ENCODE peak calls at places on chromosomes 6 and 20, in six cellular contexts. One of them, this sample, is unnamed.

GRCh38 chr6:11656486-11656885 is 118.9 kb downstream of the TMEM170B start:
- DNase-seq in ascending aorta: no peak
- DNase-seq in ovary: no peak
- DNase-seq in uterus: no peak
- DNase-seq in cardiac muscle cell: no peak
- DNase-seq in right lobe of liver: no peak
- DNase-seq in this sample: no peak

GRCh38 chr6:105646391-105646867 is 243.5 kb upstream of the PREP start:
- DNase-seq in right lobe of liver: no peak
- DNase-seq in ascending aorta: no peak
- DNase-seq in cardiac muscle cell: no peak
- DNase-seq in uterus: no peak
- DNase-seq in ovary: no peak
- DNase-seq in this sample: no peak

GRCh38 chr6:117477988-117478852 is 4.3 kb upstream of the DCBLD1 start:
- DNase-seq in cardiac muscle cell: no peak
- DNase-seq in right lobe of liver: no peak
- DNase-seq in uterus: no peak
- DNase-seq in ovary: no peak
- DNase-seq in ascending aorta: no peak
- DNase-seq in this sample: no peak

GRCh38 chr20:42276718-42277117 is 658.5 kb upstream of the CHD6 start:
- DNase-seq in cardiac muscle cell: no peak
- DNase-seq in uterus: no peak
- DNase-seq in right lobe of liver: no peak
- DNase-seq in ovary: no peak
- DNase-seq in ascending aorta: no peak
- DNase-seq in this sample: no peak

GRCh38 chr6:31922942-31923341 is 4.6 kb upstream of the C2 start:
- DNase-seq in cardiac muscle cell: peak; percentile 18
- DNase-seq in ovary: no peak
- DNase-seq in ascending aorta: no peak
- DNase-seq in right lobe of liver: no peak
- DNase-seq in uterus: no peak
- DNase-seq in this sample: no peak

GRCh38 chr6:2579241-2579761 is 171.4 kb downstream of the MYLK4 start:
- DNase-seq in right lobe of liver: no peak
- DNase-seq in cardiac muscle cell: peak; percentile 73
- DNase-seq in ascending aorta: no peak
- DNase-seq in ovary: no peak
- DNase-seq in uterus: no peak
- DNase-seq in this sample: no peak

GRCh38 chr6:12286381-12287132 is 3.6 kb upstream of the EDN1 start:
- DNase-seq in ascending aorta: no peak
- DNase-seq in uterus: no peak
- DNase-seq in ovary: no peak
- DNase-seq in right lobe of liver: no peak
- DNase-seq in cardiac muscle cell: peak; percentile 70
- DNase-seq in this sample: no peak

GRCh38 chr20:24780648-24781047 is 168.4 kb upstream of the CST7 start:
- DNase-seq in ovary: no peak
- DNase-seq in uterus: no peak
- DNase-seq in right lobe of liver: no peak
- DNase-seq in ascending aorta: peak; percentile 39
- DNase-seq in cardiac muscle cell: no peak
- DNase-seq in this sample: no peak

GRCh38 chr20:59033616-59034165 is 1.6 kb upstream of the ATP5F1E start:
- DNase-seq in ovary: no peak
- DNase-seq in uterus: no peak
- DNase-seq in cardiac muscle cell: no peak
- DNase-seq in ascending aorta: no peak
- DNase-seq in right lobe of liver: no peak
- DNase-seq in this sample: no peak
- H3K36me3 ChIP-seq in ovary: no peaks in the 10 kb centered on the region
- H3K36me3 ChIP-seq in uterus: no peaks in the 10 kb centered on the region
- H3K36me3 ChIP-seq in cardiac muscle cell: peaks cover 43% of the 10 kb centered on the region
- H3K36me3 ChIP-seq in ascending aorta: peaks cover 21% of the 10 kb centered on the region
- H3K36me3 ChIP-seq in right lobe of liver: peaks cover 28% of the 10 kb centered on the region
- H3K36me3 ChIP-seq in this sample: peaks cover 7% of the 10 kb centered on the region

GRCh38 chr6:15521516-15521915 is 141.3 kb downstream of the DTNBP1 start:
- DNase-seq in ovary: no peak
- DNase-seq in cardiac muscle cell: no peak
- DNase-seq in right lobe of liver: no peak
- DNase-seq in uterus: no peak
- DNase-seq in ascending aorta: no peak
- DNase-seq in this sample: no peak

GRCh38 chr6:15518878-15519277 is 143.9 kb downstream of the DTNBP1 start:
- DNase-seq in right lobe of liver: no peak
- DNase-seq in cardiac muscle cell: no peak
- DNase-seq in uterus: no peak
- DNase-seq in ascending aorta: no peak
- DNase-seq in ovary: no peak
- DNase-seq in this sample: no peak

GRCh38 chr6:15518057-15518456 is 144.8 kb downstream of the DTNBP1 start:
- DNase-seq in uterus: no peak
- DNase-seq in ovary: no peak
- DNase-seq in ascending aorta: no peak
- DNase-seq in right lobe of liver: no peak
- DNase-seq in cardiac muscle cell: no peak
- DNase-seq in this sample: no peak

GRCh38 chr6:15520616-15521203 is 142.1 kb downstream of the DTNBP1 start:
- DNase-seq in uterus: no peak
- DNase-seq in ascending aorta: no peak
- DNase-seq in cardiac muscle cell: no peak
- DNase-seq in right lobe of liver: no peak
- DNase-seq in ovary: no peak
- DNase-seq in this sample: no peak

DNA sequence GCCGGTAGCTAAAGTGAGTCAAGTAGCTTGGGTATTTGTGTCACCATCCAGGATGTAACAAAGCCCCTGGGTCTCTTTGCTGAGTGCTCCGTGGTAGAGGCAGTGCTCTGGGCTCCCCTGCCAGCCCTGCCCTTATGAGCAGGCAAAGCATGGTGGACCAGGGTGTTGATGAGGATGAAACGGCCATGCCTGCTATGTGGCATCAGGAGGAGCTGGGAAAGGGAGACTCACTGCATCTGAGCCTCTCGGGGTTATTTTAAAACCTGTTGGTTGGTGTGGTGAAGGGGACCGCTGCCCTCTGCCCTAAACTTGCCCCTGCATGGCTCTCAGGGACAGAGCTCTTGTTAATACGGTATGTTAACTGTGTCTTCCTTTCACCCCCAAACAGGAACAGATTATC is 143.1 kb downstream of the DTNBP1 start:
- DNase-seq in ovary: no peak
- DNase-seq in ascending aorta: no peak
- DNase-seq in cardiac muscle cell: no peak
- DNase-seq in right lobe of liver: no peak
- DNase-seq in uterus: no peak
- DNase-seq in this sample: no peak
- H3K36me3 ChIP-seq in ovary: no peaks in the 10 kb centered on the region
- H3K36me3 ChIP-seq in ascending aorta: peaks cover 41% of the 10 kb centered on the region
- H3K36me3 ChIP-seq in cardiac muscle cell: peaks cover 21% of the 10 kb centered on the region
- H3K36me3 ChIP-seq in right lobe of liver: no peaks in the 10 kb centered on the region
- H3K36me3 ChIP-seq in uterus: no peaks in the 10 kb centered on the region
- H3K36me3 ChIP-seq in this sample: no peaks in the 10 kb centered on the region

GRCh38 chr20:36526521-36527011 is 14.8 kb upstream of the MYL9 start:
- DNase-seq in right lobe of liver: no peak
- DNase-seq in ascending aorta: peak; percentile 66
- DNase-seq in ovary: peak; percentile 70
- DNase-seq in cardiac muscle cell: no peak
- DNase-seq in uterus: no peak
- DNase-seq in this sample: no peak
- H3K36me3 ChIP-seq in right lobe of liver: peaks cover 5% of the 10 kb centered on the region
- H3K36me3 ChIP-seq in ascending aorta: peaks cover 60% of the 10 kb centered on the region
- H3K36me3 ChIP-seq in ovary: no peaks in the 10 kb centered on the region
- H3K36me3 ChIP-seq in cardiac muscle cell: peaks cover 25% of the 10 kb centered on the region
- H3K36me3 ChIP-seq in uterus: no peaks in the 10 kb centered on the region
- H3K36me3 ChIP-seq in this sample: no peaks in the 10 kb centered on the region

GRCh38 chr6:35080821-35081425 is 60.2 kb downstream of the TCP11 start:
- DNase-seq in ovary: no peak
- DNase-seq in uterus: peak; percentile 11
- DNase-seq in right lobe of liver: no peak
- DNase-seq in cardiac muscle cell: no peak
- DNase-seq in ascending aorta: peak; percentile 61
- DNase-seq in this sample: peak; percentile 46
- H3K36me3 ChIP-seq in ovary: no peaks in the 10 kb centered on the region
- H3K36me3 ChIP-seq in uterus: no peaks in the 10 kb centered on the region
- H3K36me3 ChIP-seq in right lobe of liver: peaks cover 7% of the 10 kb centered on the region
- H3K36me3 ChIP-seq in cardiac muscle cell: no peaks in the 10 kb centered on the region
- H3K36me3 ChIP-seq in ascending aorta: peaks cover 90% of the 10 kb centered on the region
- H3K36me3 ChIP-seq in this sample: no peaks in the 10 kb centered on the region

GRCh38 chr6:90004511-90004910 is 110.2 kb downstream of the GJA10 start:
- DNase-seq in cardiac muscle cell: no peak
- DNase-seq in uterus: no peak
- DNase-seq in ovary: no peak
- DNase-seq in ascending aorta: no peak
- DNase-seq in right lobe of liver: no peak
- DNase-seq in this sample: peak; percentile 71
- H3K36me3 ChIP-seq in cardiac muscle cell: no peaks in the 10 kb centered on the region
- H3K36me3 ChIP-seq in uterus: no peaks in the 10 kb centered on the region
- H3K36me3 ChIP-seq in ovary: no peaks in the 10 kb centered on the region
- H3K36me3 ChIP-seq in ascending aorta: no peaks in the 10 kb centered on the region
- H3K36me3 ChIP-seq in right lobe of liver: no peaks in the 10 kb centered on the region
- H3K36me3 ChIP-seq in this sample: no peaks in the 10 kb centered on the region

DNA sequence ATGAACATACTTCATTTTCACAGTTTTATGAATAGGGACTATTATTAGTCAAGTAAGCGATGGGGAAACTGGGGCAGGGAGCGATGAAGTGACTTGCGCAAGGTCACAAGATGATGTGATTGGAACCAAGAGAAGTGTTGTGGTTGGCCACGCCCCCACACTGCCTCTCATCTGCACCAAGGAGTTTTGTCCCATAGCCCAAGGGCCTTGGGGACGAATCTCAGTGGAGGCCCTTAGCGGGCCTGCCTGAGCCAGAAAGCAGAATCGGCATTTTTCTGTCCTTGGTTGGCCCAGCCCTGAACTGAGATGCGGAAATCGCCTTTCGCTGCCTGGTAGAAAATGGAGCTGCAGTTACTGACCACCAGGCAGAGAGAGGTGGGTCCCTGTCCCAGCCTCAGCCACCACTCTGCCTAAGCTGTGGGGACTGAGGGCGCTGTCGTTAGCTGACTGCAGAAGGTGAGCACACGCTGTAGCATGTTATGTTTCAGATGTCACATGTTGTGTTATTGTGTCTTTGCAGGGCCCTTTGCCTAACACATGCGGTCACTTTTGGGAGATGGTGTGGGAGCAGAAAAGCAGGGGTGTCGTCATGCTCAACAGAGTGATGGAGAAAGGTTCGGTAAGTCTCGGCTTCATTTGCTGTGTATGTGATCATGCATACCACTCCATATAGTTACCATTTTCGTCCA is 57.8 kb downstream of the PTPN1 start:
- DNase-seq in uterus: no peak
- DNase-seq in right lobe of liver: no peak
- DNase-seq in ovary: no peak
- DNase-seq in ascending aorta: peak; percentile 56
- DNase-seq in cardiac muscle cell: no peak
- DNase-seq in this sample: no peak
- H3K36me3 ChIP-seq in uterus: no peaks in the 10 kb centered on the region
- H3K36me3 ChIP-seq in right lobe of liver: peaks cover 5% of the 10 kb centered on the region
- H3K36me3 ChIP-seq in ovary: no peaks in the 10 kb centered on the region
- H3K36me3 ChIP-seq in ascending aorta: peaks cover 19% of the 10 kb centered on the region
- H3K36me3 ChIP-seq in cardiac muscle cell: peaks cover 3% of the 10 kb centered on the region
- H3K36me3 ChIP-seq in this sample: peaks cover 3% of the 10 kb centered on the region

GRCh38 chr20:41268917-41269652 is 48.4 kb downstream of the ZHX3 start:
- DNase-seq in ascending aorta: no peak
- DNase-seq in ovary: no peak
- DNase-seq in cardiac muscle cell: no peak
- DNase-seq in uterus: no peak
- DNase-seq in right lobe of liver: no peak
- DNase-seq in this sample: no peak

GRCh38 chr20:41273445-41273844 is 44.1 kb downstream of the ZHX3 start:
- DNase-seq in cardiac muscle cell: no peak
- DNase-seq in uterus: no peak
- DNase-seq in ascending aorta: no peak
- DNase-seq in ovary: no peak
- DNase-seq in right lobe of liver: no peak
- DNase-seq in this sample: no peak

GRCh38 chr20:41265931-41266330 is 51.6 kb downstream of the ZHX3 start:
- DNase-seq in ovary: no peak
- DNase-seq in cardiac muscle cell: no peak
- DNase-seq in uterus: no peak
- DNase-seq in right lobe of liver: no peak
- DNase-seq in ascending aorta: no peak
- DNase-seq in this sample: no peak

GRCh38 chr20:41264819-41265218 is 52.7 kb downstream of the ZHX3 start:
- DNase-seq in ascending aorta: no peak
- DNase-seq in uterus: no peak
- DNase-seq in right lobe of liver: no peak
- DNase-seq in ovary: no peak
- DNase-seq in cardiac muscle cell: no peak
- DNase-seq in this sample: no peak

GRCh38 chr20:41268402-41268801 is 49.1 kb downstream of the ZHX3 start:
- DNase-seq in ascending aorta: no peak
- DNase-seq in cardiac muscle cell: no peak
- DNase-seq in ovary: no peak
- DNase-seq in right lobe of liver: no peak
- DNase-seq in uterus: no peak
- DNase-seq in this sample: no peak
- H3K36me3 ChIP-seq in ascending aorta: peaks cover 5% of the 10 kb centered on the region
- H3K36me3 ChIP-seq in cardiac muscle cell: no peaks in the 10 kb centered on the region
- H3K36me3 ChIP-seq in ovary: no peaks in the 10 kb centered on the region
- H3K36me3 ChIP-seq in right lobe of liver: peaks cover 4% of the 10 kb centered on the region
- H3K36me3 ChIP-seq in uterus: no peaks in the 10 kb centered on the region
- H3K36me3 ChIP-seq in this sample: no peaks in the 10 kb centered on the region

DNA sequence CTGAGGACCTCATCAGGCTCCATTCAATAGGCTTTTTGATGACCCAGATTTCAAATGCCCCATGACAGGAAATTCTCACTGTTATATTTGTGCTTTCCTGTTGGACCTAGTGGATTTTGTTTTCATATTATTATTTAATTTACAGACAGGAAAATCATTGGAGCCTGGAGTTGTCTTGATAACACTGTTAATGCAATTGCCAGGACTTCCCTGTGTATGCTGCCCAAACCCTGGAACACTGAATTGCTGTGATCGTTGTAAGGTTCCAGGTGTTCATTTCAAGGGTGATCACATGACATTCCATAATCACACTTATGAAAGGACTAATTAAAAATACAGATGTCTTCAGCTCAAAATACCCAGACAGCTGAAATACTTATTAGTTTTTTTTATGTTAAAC is 783.2 kb downstream of the DHX35 start:
- DNase-seq in uterus: no peak
- DNase-seq in cardiac muscle cell: no peak
- DNase-seq in ascending aorta: no peak
- DNase-seq in ovary: no peak
- DNase-seq in right lobe of liver: no peak
- DNase-seq in this sample: no peak
- H3K36me3 ChIP-seq in uterus: no peaks in the 10 kb centered on the region
- H3K36me3 ChIP-seq in cardiac muscle cell: no peaks in the 10 kb centered on the region
- H3K36me3 ChIP-seq in ascending aorta: no peaks in the 10 kb centered on the region
- H3K36me3 ChIP-seq in ovary: no peaks in the 10 kb centered on the region
- H3K36me3 ChIP-seq in right lobe of liver: no peaks in the 10 kb centered on the region
- H3K36me3 ChIP-seq in this sample: no peaks in the 10 kb centered on the region

DNA sequence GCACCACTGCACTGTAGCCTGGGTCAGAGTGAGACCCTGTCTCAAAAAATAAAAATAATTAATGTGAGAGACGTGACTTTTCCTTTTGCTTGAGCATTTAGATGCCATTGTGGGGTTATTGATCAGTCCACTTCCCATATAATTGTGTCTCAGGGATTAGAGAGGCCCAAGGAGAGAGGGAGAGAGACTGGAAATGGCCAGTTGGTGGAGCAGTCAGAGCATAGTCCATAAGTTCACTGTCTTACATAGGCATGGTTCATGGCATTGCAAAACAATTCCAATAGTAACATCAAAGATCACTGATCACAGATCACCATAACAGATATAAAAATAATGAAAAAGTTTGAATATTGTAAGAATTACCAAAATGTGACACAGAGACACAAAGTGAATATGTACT is 15.2 kb upstream of the SDHAF4 start:
- DNase-seq in ascending aorta: no peak
- DNase-seq in cardiac muscle cell: no peak
- DNase-seq in ovary: no peak
- DNase-seq in right lobe of liver: no peak
- DNase-seq in uterus: no peak
- DNase-seq in this sample: no peak
- H3K36me3 ChIP-seq in ascending aorta: no peaks in the 10 kb centered on the region
- H3K36me3 ChIP-seq in cardiac muscle cell: no peaks in the 10 kb centered on the region
- H3K36me3 ChIP-seq in ovary: no peaks in the 10 kb centered on the region
- H3K36me3 ChIP-seq in right lobe of liver: no peaks in the 10 kb centered on the region
- H3K36me3 ChIP-seq in uterus: no peaks in the 10 kb centered on the region
- H3K36me3 ChIP-seq in this sample: no peaks in the 10 kb centered on the region